ENCODE peak calls at places on chromosome 11, in four cellular contexts. H is K562, X is HepG2, W is GM12878. S is an unnamed sample.

GRCh38 chr11:121841487-121842167 is 274.4 kb downstream of the BLID start:
- DNase-seq in H (no peak), W (no peak), X (peak), S (no peak)

GRCh38 chr11:128021304-128022006 is 565.9 kb downstream of the ETS1 start:
- DNase-seq in X (no peak), W (no peak), H (no peak), S (no peak)

GRCh38 chr11:69301491-69302401 is 7.8 kb downstream of the MYEOV start:
- DNase-seq in X (peak), H (peak), W (no peak), S (peak)

GRCh38 chr11:109972181-109972715 is 120.9 kb upstream of the ZC3H12C start:
- DNase-seq in X (no peak), W (peak), H (no peak), S (no peak)

GRCh38 chr11:1394936-1395772 is 5.4 kb downstream of the BRSK2 start:
- DNase-seq in W (no peak), H (no peak), X (no peak), S (no peak)

GRCh38 chr11:4830909-4831308 is 9.8 kb downstream of the OR51F2 start:
- DNase-seq in H (no peak), W (no peak), X (no peak), S (no peak)

GRCh38 chr11:110335358-110335757 is 38.9 kb upstream of the RDX start:
- DNase-seq in H (no peak), W (no peak), X (no peak), S (no peak)

GRCh38 chr11:132245558-132246385 is 875.4 kb downstream of the NTM start:
- DNase-seq in X (no peak), W (no peak), H (no peak), S (no peak)

GRCh38 chr11:23123766-23124165 is 263.5 kb upstream of the CCDC179 start:
- DNase-seq in X (no peak), H (no peak), W (no peak), S (no peak)

GRCh38 chr11:8913961-8914660 is 3.1 kb downstream of the AKIP1 start:
- DNase-seq in W (no peak), X (peak), H (peak), S (peak)

GRCh38 chr11:3959015-3959917 is 103.8 kb downstream of the STIM1 start:
- DNase-seq in W (no peak), H (peak), X (peak), S (peak)

GRCh38 chr11:117199061-117199915 is at the start of gene TAGLN:
- DNase-seq in W (no peak), H (no peak), X (peak), S (peak)

GRCh38 chr11:129960216-129961214 is 42.1 kb downstream of the PRDM10 start:
- DNase-seq in H (no peak), X (peak), W (peak), S (peak)
- TF ChIP-seq POLR2AphosphoS2 in H (no peak), X (no peak), W (no peak), S (no peak)

DNA sequence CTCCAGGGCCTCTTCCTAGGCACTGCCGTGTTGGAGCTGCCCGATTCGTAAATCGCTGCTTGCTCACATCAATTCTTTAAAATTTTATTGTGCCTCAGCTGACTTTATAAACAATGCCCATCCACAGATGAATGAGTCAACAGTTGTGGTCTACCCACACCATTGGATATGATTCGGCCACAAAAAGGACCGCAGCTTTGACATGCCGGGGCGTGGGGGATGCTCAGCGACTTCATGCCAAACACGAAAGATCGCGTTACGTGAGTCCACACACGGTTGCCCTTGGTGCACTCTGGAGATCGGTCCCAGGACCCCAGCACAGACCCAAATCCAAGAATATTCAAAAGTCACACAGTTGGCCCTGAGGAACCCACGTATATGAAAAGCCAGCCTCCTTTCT is 195.7 kb downstream of the CTTN start:
- DNase-seq in W (no peak), X (no peak), H (no peak), S (no peak)
- TF ChIP-seq MYC in W (no peak), X (no peak), H (no peak), S (no peak)

DNA sequence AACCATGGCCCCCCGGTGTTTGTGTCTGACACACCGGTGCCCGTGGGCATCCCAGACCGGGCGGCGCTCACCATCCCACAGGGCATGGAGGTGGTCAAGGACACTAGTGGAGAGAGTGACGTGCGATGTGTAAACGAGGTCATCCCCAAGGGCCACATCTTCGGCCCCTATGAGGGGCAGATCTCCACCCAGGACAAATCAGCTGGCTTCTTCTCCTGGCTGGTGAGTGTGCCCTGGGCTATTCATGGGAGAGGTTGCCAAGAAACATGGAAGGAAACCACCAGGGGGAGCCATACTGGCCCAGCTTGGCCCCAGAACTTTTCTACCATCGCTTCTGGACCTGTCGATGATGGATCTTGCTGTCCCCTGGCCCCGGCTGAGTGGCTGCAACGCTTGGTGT is 36.5 kb downstream of the PRDM11 start:
- DNase-seq in H (no peak), W (no peak), X (no peak), S (peak)
- TF ChIP-seq POLR2AphosphoS2 in H (no peak), W (no peak), X (no peak), S (no peak)

GRCh38 chr11:7576671-7577225 is 62.9 kb downstream of the PPFIBP2 start:
- DNase-seq in W (no peak), H (no peak), X (no peak), S (no peak)
- TF ChIP-seq MYC in W (no peak), H (no peak), X (no peak), S (no peak)

S was measured in A549.